ENCODE peak calls at places on chromosomes 2 and 18, in four cellular contexts. Q, K, H and O are unnamed samples.

GRCh38 chr2:241302759-241303651 is 12.5 kb downstream of the HDLBP start:
- DNase-seq in Q (no peak), K (no peak), H (no peak), O (no peak)

GRCh38 chr2:106575955-106576354 is 88.8 kb downstream of the CD8B2 start:
- DNase-seq in Q (peak), K (peak), H (no peak), O (peak)

GRCh38 chr2:29920130-29920577 is 1.2 kb downstream of the ALK start:
- DNase-seq in Q (peak), K (peak), H (peak), O (peak)

GRCh38 chr2:113173563-113174368 is at the start of gene PSD4:
- DNase-seq in Q (no peak), K (no peak), H (no peak), O (no peak)

GRCh38 chr2:148643998-148644884 is at the start of gene EPC2:
- DNase-seq in Q (peak), K (peak), H (peak), O (peak)

GRCh38 chr2:73176205-73176880 is 26.0 kb upstream of the NOTO start:
- DNase-seq in Q (no peak), K (no peak), H (peak), O (peak)

GRCh38 chr2:71919701-71920100 is 228.0 kb downstream of the CYP26B1 start:
- DNase-seq in Q (no peak), K (peak), H (no peak), O (no peak)

GRCh38 chr2:23867449-23867848 is 59.5 kb downstream of the ATAD2B start:
- DNase-seq in Q (no peak), K (no peak), H (no peak), O (no peak)

GRCh38 chr2:106094101-106094860 is 99.8 kb downstream of the UXS1 start:
- DNase-seq in Q (no peak), K (no peak), H (no peak), O (no peak)

GRCh38 chr18:26548144-26549102 is at the start of gene KCTD1:
- DNase-seq in Q (peak), K (peak), H (peak), O (peak)

GRCh38 chr2:98598781-98599428 is 9.4 kb downstream of the COA5 start:
- DNase-seq in Q (no peak), K (peak), H (no peak), O (peak)

GRCh38 chr2:224847961-224848850 is 132.0 kb upstream of the CCDC195 start:
- DNase-seq in Q (no peak), K (peak), H (no peak), O (peak)

GRCh38 chr2:15449542-15450236 is 111.4 kb downstream of the NBAS start:
- DNase-seq in Q (no peak), K (no peak), H (no peak), O (no peak)

GRCh38 chr18:45014047-45014501 is 333.4 kb downstream of the SETBP1 start:
- DNase-seq in Q (peak), K (peak), H (no peak), O (peak)

GRCh38 chr2:178700922-178701342 is 106.3 kb downstream of the TTN start:
- DNase-seq in Q (no peak), K (peak), H (peak), O (peak)

GRCh38 chr2:40218679-40219078 is 233.2 kb downstream of the SLC8A1 start:
- DNase-seq in Q (no peak), K (no peak), H (no peak), O (no peak)

GRCh38 chr2:141582213-141582612 is 548.6 kb downstream of the LRP1B start:
- DNase-seq in Q (no peak), K (no peak), H (no peak), O (no peak)

GRCh38 chr2:212414699-212415309 is 123.8 kb downstream of the ERBB4 start:
- DNase-seq in Q (no peak), K (peak), H (no peak), O (peak)

GRCh38 chr2:71483246-71483645 is 29.9 kb downstream of the DYSF start:
- DNase-seq in Q (no peak), K (no peak), H (no peak), O (no peak)

GRCh38 chr18:77654302-77654701 is 404.7 kb downstream of the GALR1 start:
- DNase-seq in Q (no peak), K (no peak), H (no peak), O (no peak)

GRCh38 chr2:209817818-209818420 is 46.3 kb downstream of the UNC80 start:
- DNase-seq in Q (no peak), K (no peak), H (no peak), O (no peak)

GRCh38 chr2:60260646-60261296 is 292.7 kb downstream of the BCL11A start:
- DNase-seq in Q (peak), K (no peak), H (no peak), O (peak)

GRCh38 chr2:65639156-65639876 is 206.9 kb upstream of the SPRED2 start:
- DNase-seq in Q (no peak), K (peak), H (no peak), O (peak)

GRCh38 chr18:23059541-23060465 is 75.5 kb upstream of the CABLES1 start:
- DNase-seq in Q (no peak), K (no peak), H (no peak), O (peak)

GRCh38 chr2:109225170-109225775 is 96.3 kb downstream of the SH3RF3 start:
- DNase-seq in Q (no peak), K (no peak), H (no peak), O (no peak)

GRCh38 chr18:77000527-77000926 is 132.1 kb downstream of the MBP start:
- DNase-seq in Q (no peak), K (peak), H (peak), O (peak)

GRCh38 chr2:114543106-114543806 is 100.8 kb downstream of the DPP10 start:
- DNase-seq in Q (no peak), K (no peak), H (peak), O (peak)

GRCh38 chr2:239380831-239381708 is 19.8 kb downstream of the HDAC4 start:
- DNase-seq in Q (no peak), K (no peak), H (no peak), O (no peak)

GRCh38 chr18:72672364-72673151 is 128.4 kb upstream of the CBLN2 start:
- DNase-seq in Q (no peak), K (peak), H (peak), O (peak)

GRCh38 chr2:11873766-11874165 is 127.3 kb downstream of the LPIN1 start:
- DNase-seq in Q (no peak), K (no peak), H (no peak), O (peak)

GRCh38 chr2:43345391-43345813 is 119.0 kb upstream of the ZFP36L2 start:
- DNase-seq in Q (no peak), K (peak), H (no peak), O (no peak)

GRCh38 chr18:7117390-7118355 is at the start of gene LAMA1:
- DNase-seq in Q (no peak), K (no peak), H (no peak), O (no peak)
- H3K4me3 ChIP-seq in Q (peak), K (peak), H (no peak), O (peak)

DNA sequence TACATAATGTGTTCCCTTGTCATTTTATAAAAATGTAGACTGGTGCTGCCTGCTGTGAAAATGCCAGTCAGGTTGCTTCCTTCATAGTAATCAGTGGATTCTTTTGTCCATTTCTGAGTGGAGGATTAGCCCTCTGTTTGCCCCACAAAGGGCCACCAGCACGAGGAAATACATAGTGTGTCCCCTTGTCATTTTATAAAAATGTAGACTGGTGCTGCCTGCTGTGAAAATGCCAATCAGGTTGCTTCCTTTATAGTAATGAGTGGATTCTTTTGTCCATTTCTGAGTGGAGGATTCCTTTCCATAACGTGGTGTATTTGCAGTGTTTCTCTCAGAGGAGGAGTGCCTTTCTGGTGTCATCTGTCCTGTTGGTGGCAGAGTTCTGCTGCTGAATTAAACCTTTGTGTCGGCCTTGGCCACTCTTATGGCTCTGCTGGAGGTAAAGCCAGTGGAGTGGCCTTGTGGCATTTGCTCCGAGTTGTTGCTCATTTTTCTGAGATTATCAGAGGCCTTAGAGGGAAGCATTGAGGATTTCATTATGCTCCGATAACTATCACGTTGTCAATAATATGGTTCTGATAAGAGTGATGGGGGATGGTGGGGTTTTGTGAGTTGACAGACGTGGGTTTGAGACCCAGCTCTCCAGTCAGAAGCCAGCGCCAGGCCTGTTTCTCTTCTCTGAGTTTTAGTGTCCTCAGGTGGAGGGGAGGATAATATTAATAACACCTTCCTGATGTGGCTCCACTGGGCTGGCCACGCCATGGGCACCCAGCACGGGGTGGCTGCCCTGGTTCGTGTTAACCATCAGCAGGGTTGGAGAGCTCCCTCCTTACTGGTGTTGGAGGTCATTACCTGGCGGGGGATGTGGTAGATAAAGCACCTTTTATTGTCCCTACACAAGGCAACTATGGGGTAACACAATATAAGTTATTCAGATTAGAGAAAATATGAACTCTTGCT is 96.6 kb downstream of the NEDD4L start:
- DNase-seq in Q (no peak), K (no peak), H (no peak), O (no peak)
- TF ChIP-seq CTCF in Q (no peak), K (no peak), H (no peak), O (no peak)

GRCh38 chr2:235495373-235496238 is 1.8 kb downstream of the AGAP1 start:
- DNase-seq in Q (no peak), K (no peak), H (no peak), O (no peak)
- H3K4me3 ChIP-seq in Q (peak), K (peak), H (peak), O (peak)

DNA sequence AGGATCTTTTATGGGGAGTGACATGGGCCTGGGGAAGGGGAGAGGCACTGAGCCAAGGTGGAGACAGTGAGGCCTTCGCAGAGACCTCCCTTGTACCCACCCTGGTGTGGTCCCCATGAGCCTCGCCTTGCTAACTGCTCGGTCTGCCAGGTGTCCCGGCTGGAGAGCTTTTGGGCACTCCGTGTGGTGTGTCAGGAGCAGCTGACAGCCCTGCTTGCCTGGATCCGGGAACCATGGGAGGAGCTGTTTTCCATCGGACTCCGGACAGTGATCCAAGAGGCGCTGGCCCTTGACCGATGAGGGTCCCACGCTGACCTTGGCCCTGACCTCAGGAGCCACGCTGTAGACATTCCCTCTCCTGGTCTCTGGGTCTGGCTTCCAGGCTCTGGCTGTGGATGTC is 11.5 kb upstream of the SLC4A3 start:
- DNase-seq in Q (no peak), K (no peak), H (no peak), O (no peak)
- TF ChIP-seq CTCF in Q (no peak), K (no peak), H (no peak), O (no peak)

DNA sequence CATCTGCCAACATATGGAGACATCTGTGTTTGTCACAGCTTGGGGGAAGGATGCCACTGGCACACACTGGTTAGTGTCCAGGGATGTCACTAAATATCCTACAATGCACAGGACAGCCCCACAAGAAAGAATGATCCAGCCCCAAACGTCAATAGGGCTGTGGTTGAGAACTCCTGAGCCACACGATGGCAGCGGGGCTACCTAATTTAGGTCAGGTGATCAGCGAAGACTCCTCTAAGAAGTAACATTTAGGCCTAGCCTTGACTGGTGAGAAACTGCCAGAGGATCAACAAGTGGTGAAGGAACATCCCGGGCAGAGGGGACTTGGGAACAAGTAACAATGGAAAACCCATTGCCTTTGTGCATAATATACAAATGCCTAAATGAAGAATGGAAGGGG is 5.0 kb upstream of the TGIF1 start:
- DNase-seq in Q (no peak), K (no peak), H (no peak), O (no peak)
- H3K4me3 ChIP-seq in Q (no peak), K (no peak), H (no peak), O (no peak)

DNA sequence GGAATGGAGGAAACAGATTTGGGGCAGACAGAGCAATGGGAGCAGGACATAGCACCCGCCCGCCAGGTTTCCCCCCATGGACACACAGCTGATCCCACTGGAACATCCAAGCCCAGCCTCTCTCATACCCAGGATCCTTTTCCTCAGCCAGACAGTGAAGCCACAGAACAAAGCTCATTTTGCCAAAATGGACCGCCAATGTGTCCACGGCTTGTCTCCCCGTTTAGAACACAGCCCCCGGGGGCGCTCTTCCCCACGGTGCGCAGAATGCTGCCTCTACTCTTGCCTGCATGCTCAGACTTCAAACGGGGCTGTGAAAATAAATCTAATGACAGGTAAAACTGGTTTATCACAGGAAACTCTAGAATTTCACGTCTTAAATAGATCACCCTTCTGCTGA is 548.5 kb upstream of the ID2 start:
- DNase-seq in Q (no peak), K (no peak), H (no peak), O (no peak)
- TF ChIP-seq CTCF in Q (no peak), K (no peak), H (no peak), O (no peak)

GRCh38 chr2:79511320-79511951 is 1.4 kb upstream of the CTNNA2 start:
- DNase-seq in Q (peak), K (peak), H (peak), O (peak)

DNA sequence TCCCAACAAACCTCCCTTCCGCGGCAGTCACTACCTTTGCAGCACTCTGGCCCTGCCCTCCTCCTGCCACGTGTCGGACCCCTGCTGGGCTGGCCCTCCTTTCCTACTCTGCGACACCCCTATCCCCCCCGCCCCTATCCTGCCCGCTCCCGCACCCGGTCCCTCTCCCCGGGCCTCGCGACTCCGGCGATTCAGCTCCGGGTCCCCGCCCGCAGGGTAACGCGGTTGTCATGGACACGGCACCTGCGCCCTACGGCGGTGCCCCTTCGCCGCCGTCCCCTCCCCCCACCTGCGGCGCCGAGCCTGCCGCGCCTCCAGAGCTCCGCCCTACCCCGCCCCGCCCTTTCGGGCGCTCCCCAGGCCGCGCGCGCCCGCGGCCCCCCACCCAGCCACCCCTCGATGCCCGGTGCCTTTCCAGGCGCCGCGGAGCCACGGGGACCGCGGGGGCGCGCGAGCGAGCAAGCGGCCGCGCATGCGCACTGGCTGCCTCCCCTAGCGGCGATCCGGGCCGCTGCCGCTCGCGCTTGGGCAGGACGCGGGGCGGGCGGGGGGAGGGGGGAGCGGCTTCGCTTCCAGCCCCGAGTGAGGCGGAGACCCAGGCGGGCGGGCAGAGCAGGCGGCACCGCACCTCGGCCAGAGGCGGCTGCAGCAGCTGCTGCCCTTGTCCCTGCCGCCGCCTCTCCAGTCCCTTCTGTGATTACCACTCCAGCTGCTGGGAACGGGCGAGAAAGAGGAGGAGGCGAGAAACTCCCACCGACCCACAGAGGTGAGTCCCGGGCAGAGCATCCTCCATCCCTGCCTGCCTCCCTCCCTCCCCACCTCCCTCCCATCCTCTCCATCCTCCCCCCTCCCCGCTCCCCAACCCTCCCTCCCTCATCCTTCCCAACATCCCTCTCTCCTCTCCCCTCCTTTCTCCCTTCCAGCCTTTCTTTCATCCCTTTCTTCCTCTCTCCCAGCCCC is at the start of gene CTNNA2:
- DNase-seq in Q (no peak), K (peak), H (peak), O (peak)
- H3K4me3 ChIP-seq in Q (peak), K (peak), H (peak), O (peak)

GRCh38 chr2:227774011-227774624 is 28.4 kb downstream of the SCYGR8 start:
- DNase-seq in Q (no peak), K (no peak), H (no peak), O (no peak)
- TF ChIP-seq CTCF in Q (peak), K (no peak), H (no peak), O (peak)